ENCODE peak calls at places on chromosome 5, in five cellular contexts. I is Kasumi-1, W is A172, O is skeletal muscle cell, K is Calu3. R is an unnamed sample.

GRCh38 chr5:93209476-93209875 is 371.5 kb downstream of the NR2F1-AS1 start:
- DNase-seq in O (no peak), W (no peak), K (no peak), I (no peak), R (no peak)

GRCh38 chr5:136722581-136722980 is 357.2 kb upstream of the TRPC7 start:
- DNase-seq in O (no peak), I (no peak), K (no peak), W (no peak), R (no peak)

GRCh38 chr5:87340716-87341115 is 72.0 kb downstream of the CCNH start:
- DNase-seq in O (no peak), K (no peak), W (no peak), I (peak; percentile 84), R (peak; percentile 54)

GRCh38 chr5:73986729-73987128 is 360.7 kb downstream of the ARHGEF28 start:
- DNase-seq in W (no peak), O (no peak), K (no peak), I (no peak), R (no peak)

GRCh38 chr5:139271201-139272027 is 22.1 kb upstream of the MATR3 start:
- DNase-seq in W (peak; percentile 79), K (no peak), O (peak; percentile 72), I (no peak), R (no peak)

GRCh38 chr5:146510528-146510927 is 5.5 kb downstream of the GPR151 start:
- DNase-seq in W (no peak), O (peak; percentile 36), K (no peak), I (no peak), R (no peak)

GRCh38 chr5:367358-368130 is 46.0 kb downstream of the AHRR start:
- DNase-seq in W (no peak), K (no peak), I (no peak), O (no peak), R (no peak)

GRCh38 chr5:33129309-33129708 is 311.5 kb upstream of the TARS1 start:
- DNase-seq in K (no peak), O (no peak), W (no peak), I (no peak), R (no peak)

GRCh38 chr5:178241259-178241658 is 8.7 kb upstream of the PHYKPL start:
- DNase-seq in K (no peak), W (no peak), O (no peak), I (peak; percentile 97), R (no peak)

GRCh38 chr5:37891832-37892231 is 52.0 kb upstream of the GDNF start:
- DNase-seq in K (no peak), O (no peak), I (no peak), W (no peak), R (no peak)

GRCh38 chr5:149063017-149063687 is at the start of gene SH3TC2:
- DNase-seq in O (peak; percentile 4), I (peak; percentile 40), K (peak; percentile 90), W (peak; percentile 74), R (no peak)

GRCh38 chr5:37222181-37222580 is 27.0 kb downstream of the CPLANE1 start:
- DNase-seq in I (no peak), W (no peak), K (no peak), O (no peak), R (no peak)

GRCh38 chr5:32805966-32806626 is 95.0 kb downstream of the NPR3 start:
- DNase-seq in O (peak; percentile 87), W (peak; percentile 39), K (no peak), I (no peak), R (no peak)

GRCh38 chr5:75584641-75585040 is 26.6 kb upstream of the ANKDD1B start:
- DNase-seq in W (peak; percentile 8), O (no peak), K (no peak), I (peak; percentile 45), R (no peak)

GRCh38 chr5:77086611-77087483 is at the start of gene ZBED3:
- DNase-seq in I (peak; percentile 68), W (peak; percentile 79), O (peak; percentile 80), K (peak; percentile 83), R (peak; percentile 58)

GRCh38 chr5:372911-373709 is 51.6 kb downstream of the AHRR start:
- DNase-seq in K (no peak), I (no peak), O (no peak), W (no peak), R (no peak)

GRCh38 chr5:177431317-177432142 is 5.1 kb downstream of the GRK6 start:
- DNase-seq in I (peak; percentile 76), K (no peak), W (no peak), O (no peak), R (peak; percentile 87)

GRCh38 chr5:6766558-6767191 is 53.4 kb downstream of the TENT4A start:
- DNase-seq in K (peak; percentile 96), W (peak; percentile 98), O (peak; percentile 29), I (peak; percentile 97), R (no peak)

GRCh38 chr5:173890195-173890951 is 2.2 kb downstream of the CPEB4 start:
- DNase-seq in I (no peak), O (no peak), K (peak; percentile 10), W (peak; percentile 42), R (no peak)

GRCh38 chr5:150671509-150672236 is 10.6 kb downstream of the MYOZ3 start:
- DNase-seq in O (no peak), K (no peak), W (no peak), I (peak; percentile 49), R (peak; percentile 8)

GRCh38 chr5:132770476-132771159 is 6.4 kb downstream of the SEPTIN8 start:
- DNase-seq in W (no peak), I (no peak), O (no peak), K (no peak), R (no peak)

GRCh38 chr5:153157156-153157555 is 333.3 kb upstream of the GRIA1 start:
- DNase-seq in K (no peak), O (no peak), W (peak; percentile 74), I (no peak), R (no peak)

GRCh38 chr5:95842955-95843544 is 20.5 kb upstream of the GLRX start:
- DNase-seq in W (peak; percentile 96), O (no peak), K (peak; percentile 82), I (peak; percentile 96), R (peak; percentile 57)

R was measured in central memory CD4-positive, alpha-beta T cell.